ENCODE peak calls at places on chromosomes 6 and 20, in four cellular contexts. B, N, X and Q are unnamed samples.
A peak's percentile ranks its signal among the peaks of the same experiment; 100 is the strongest.

GRCh38 chr6:110188791-110189190 is 8.6 kb downstream of the CDC40 start:
- DNase-seq in X (no peak), B (peak; percentile 17), N (no peak), Q (no peak)

GRCh38 chr6:119801041-119801440 is 451.5 kb upstream of the MAN1A1 start:
- DNase-seq in B (no peak), N (no peak), X (no peak), Q (no peak)

GRCh38 chr6:98463038-98463437 is 371.3 kb upstream of the POU3F2 start:
- DNase-seq in X (no peak), B (no peak), N (no peak), Q (peak; percentile 54)

GRCh38 chr20:22821826-22822225 is 213.3 kb upstream of the SSTR4 start:
- DNase-seq in X (no peak), B (no peak), N (no peak), Q (no peak)

GRCh38 chr6:161891542-161891941 is 617.7 kb upstream of the AGPAT4 start:
- DNase-seq in B (no peak), X (no peak), N (no peak), Q (no peak)

GRCh38 chr6:94769197-94769596 is 808.1 kb upstream of the MANEA start:
- DNase-seq in X (no peak), B (no peak), N (no peak), Q (no peak)

GRCh38 chr6:63516186-63516944 is 55.9 kb upstream of the LOC128125822 start:
- DNase-seq in X (peak; percentile 86), N (no peak), B (no peak), Q (no peak)

GRCh38 chr20:41185013-41185757 is 47.8 kb downstream of the PLCG1 start:
- DNase-seq in B (no peak), X (no peak), N (no peak), Q (no peak)

GRCh38 chr6:291697-292505 is at the start of gene DUSP22:
- DNase-seq in N (peak; percentile 33), B (peak; percentile 84), X (peak; percentile 78), Q (no peak)

GRCh38 chr20:55054443-55054842 is 579.0 kb downstream of the DOK5 start:
- DNase-seq in N (no peak), X (no peak), B (no peak), Q (no peak)

GRCh38 chr6:128508588-128509296 is 11.7 kb downstream of the PTPRK start:
- DNase-seq in N (peak; percentile 67), X (peak; percentile 86), B (peak; percentile 78), Q (no peak)

GRCh38 chr6:30480536-30481156 is 8.7 kb upstream of the HLA-E start:
- DNase-seq in B (no peak), X (no peak), N (no peak), Q (no peak)

GRCh38 chr6:45548657-45549515 is 171.2 kb upstream of the SUPT3H start:
- DNase-seq in B (no peak), X (no peak), N (no peak), Q (no peak)

GRCh38 chr20:48155231-48155630 is 369.9 kb upstream of the SULF2 start:
- DNase-seq in N (no peak), X (no peak), B (no peak), Q (no peak)

GRCh38 chr6:56683882-56684281 is 41.2 kb upstream of the DST start:
- DNase-seq in X (peak; percentile 79), N (peak; percentile 81), B (peak; percentile 94), Q (no peak)

GRCh38 chr6:136669299-136669699 is 119.1 kb upstream of the MAP7 start:
- DNase-seq in B (peak; percentile 91), X (no peak), N (peak; percentile 82), Q (no peak)

GRCh38 chr6:38142178-38142902 is 322.8 kb downstream of the ZFAND3 start:
- DNase-seq in B (no peak), N (no peak), X (no peak), Q (no peak)

GRCh38 chr20:61895016-61895415 is 170.7 kb downstream of the TAF4 start:
- DNase-seq in B (no peak), N (no peak), X (no peak), Q (no peak)

GRCh38 chr20:57198359-57199072 is 67.9 kb downstream of the BMP7 start:
- DNase-seq in N (no peak), B (peak; percentile 13), X (no peak), Q (no peak)

GRCh38 chr20:63706852-63707557 is 771 bp downstream of the ARFRP1 start:
- DNase-seq in B (peak; percentile 20), N (no peak), X (peak; percentile 74), Q (no peak)